ENCODE peak calls at places on chromosomes 4 and X, in four cellular contexts. O is Caki2, R is left colon, A is NCI-H460. J is an unnamed sample.

GRCh38 chrX:2710041-2710471 is 19.0 kb downstream of the CD99 start:
- DNase-seq in O (peak), R (no peak), A (peak), J (peak)

GRCh38 chr4:2284161-2284933 is 22.4 kb upstream of the MXD4 start:
- DNase-seq in O (no peak), R (peak), A (no peak), J (no peak)

GRCh38 chr4:45120163-45120562 is 393.8 kb upstream of the GNPDA2 start:
- DNase-seq in O (no peak), R (no peak), A (no peak), J (no peak)

GRCh38 chr4:23333946-23334878 is 555.6 kb downstream of the PPARGC1A start:
- DNase-seq in O (peak), R (no peak), A (peak), J (no peak)

GRCh38 chr4:1043658-1044468 is 32.4 kb downstream of the FGFRL1 start:
- DNase-seq in O (peak), R (peak), A (peak), J (peak)

GRCh38 chr4:70678383-70678999 is 9.8 kb upstream of the UTP3 start:
- DNase-seq in O (no peak), R (no peak), A (no peak), J (no peak)

GRCh38 chr4:42710329-42710728 is 53.4 kb upstream of the ATP8A1 start:
- DNase-seq in O (no peak), R (no peak), A (no peak), J (no peak)

GRCh38 chr4:82851902-82852750 is 38.8 kb downstream of the SEC31A start:
- DNase-seq in O (no peak), R (no peak), A (peak), J (peak)

GRCh38 chr4:156547439-156547838 is 424.2 kb downstream of the PDGFC start:
- DNase-seq in O (peak), R (no peak), A (no peak), J (peak)

GRCh38 chr4:55069248-55069647 is 56.1 kb downstream of the KDR start:
- DNase-seq in O (no peak), R (no peak), A (no peak), J (no peak)

GRCh38 chr4:7332216-7333023 is 102.3 kb downstream of the PSAPL1 start:
- DNase-seq in O (no peak), R (no peak), A (no peak), J (peak)

J was measured in A549.